ENCODE peak calls at places on chromosomes 6 and 20, in four cellular contexts. O is WTC11, S is GM12878, E is K562. K is an unnamed sample.

GRCh38 chr6:157859775-157860504 is 36.9 kb downstream of the SNX9 start:
- DNase-seq in O (no peak), S (no peak), E (no peak), K (peak)

GRCh38 chr6:28867078-28867414 is 56.7 kb downstream of the TRIM27 start:
- DNase-seq in O (no peak), S (no peak), E (peak), K (no peak)

GRCh38 chr6:142301421-142302391 is at the start of gene ADGRG6:
- DNase-seq in E (peak), S (no peak), O (peak), K (peak)

GRCh38 chr6:167116109-167116837 is 6.6 kb upstream of the CCR6 start:
- DNase-seq in E (no peak), O (no peak), S (no peak), K (no peak)

GRCh38 chr20:19129976-19130612 is 82.3 kb upstream of the SLC24A3 start:
- DNase-seq in O (no peak), E (no peak), S (no peak), K (no peak)

GRCh38 chr6:12232339-12232738 is 57.8 kb upstream of the EDN1 start:
- DNase-seq in O (no peak), S (peak), E (no peak), K (no peak)

GRCh38 chr20:14979472-14979986 is 642.1 kb upstream of the FLRT3 start:
- DNase-seq in O (no peak), S (no peak), E (no peak), K (peak)

GRCh38 chr6:109743739-109744138 is 52.6 kb downstream of the FIG4 start:
- DNase-seq in E (no peak), O (no peak), S (no peak), K (no peak)

GRCh38 chr6:100281471-100281878 is 183.2 kb downstream of the SIM1 start:
- DNase-seq in S (no peak), E (no peak), O (peak), K (no peak)

GRCh38 chr6:145245119-145245518 is 490.2 kb downstream of the EPM2A start:
- DNase-seq in E (no peak), S (no peak), O (no peak), K (no peak)

GRCh38 chr6:22056398-22056797 is 240.4 kb downstream of the PRL start:
- DNase-seq in E (no peak), O (no peak), S (no peak), K (no peak)

GRCh38 chr6:152575621-152576150 is 61.5 kb downstream of the SYNE1 start:
- DNase-seq in E (no peak), O (no peak), S (no peak), K (no peak)

GRCh38 chr6:42748241-42748898 is 2.5 kb upstream of the TBCC start:
- DNase-seq in S (no peak), E (peak), O (no peak), K (no peak)

GRCh38 chr6:41502607-41503434 is 43.4 kb upstream of the FOXP4 start:
- DNase-seq in S (no peak), O (peak), E (no peak), K (no peak)

GRCh38 chr6:57262491-57262890 is 40.4 kb upstream of the RAB23 start:
- DNase-seq in S (no peak), O (no peak), E (no peak), K (no peak)

GRCh38 chr20:13455713-13456112 is 183.0 kb downstream of the TASP1 start:
- DNase-seq in E (no peak), O (no peak), S (no peak), K (peak)
- TF ChIP-seq ETV6 in E (no peak), O (no peak), S (no peak), K (no peak)

DNA sequence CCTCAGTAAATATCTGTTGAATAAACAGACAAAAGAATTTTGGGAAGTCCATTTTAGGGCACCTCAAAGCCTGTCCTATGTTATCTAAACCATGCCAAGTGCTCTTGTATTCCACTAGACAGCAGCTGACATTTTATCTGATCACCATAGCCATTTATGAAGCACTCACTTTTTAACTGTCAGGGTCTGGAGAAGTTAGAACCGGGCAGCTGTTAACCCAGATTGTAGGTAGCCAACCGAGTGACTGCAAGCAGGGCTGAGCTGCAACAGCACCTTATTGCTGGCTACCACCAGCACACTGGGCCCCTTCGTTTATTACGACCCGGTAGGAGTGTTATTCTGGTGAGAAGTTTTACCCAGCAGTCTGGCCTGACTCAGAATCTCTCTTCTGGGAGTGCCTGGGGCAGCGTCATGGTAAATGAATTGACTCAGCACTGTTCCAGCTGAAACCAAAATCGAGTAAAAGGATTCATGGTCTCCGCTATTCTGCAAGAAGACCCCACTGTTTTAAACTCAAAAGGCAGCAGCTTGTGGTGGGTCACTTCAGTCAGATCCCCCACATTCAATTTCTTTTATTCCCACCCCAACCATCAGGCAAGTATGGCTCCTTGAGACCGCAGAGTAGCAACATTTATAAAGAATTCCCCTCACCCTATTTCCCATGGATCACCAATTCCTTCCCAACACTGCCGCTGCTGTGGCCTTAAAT is 1.7 kb downstream of the UBE2V1 start:
- DNase-seq in O (no peak), S (no peak), E (peak), K (no peak)
- TF ChIP-seq ETV6 in O (no peak), S (no peak), E (no peak), K (no peak)

GRCh38 chr20:1813101-1813529 is 82.1 kb upstream of the SIRPA start:
- DNase-seq in E (no peak), S (no peak), O (no peak), K (peak)
- TF ChIP-seq ETV6 in E (no peak), S (no peak), O (no peak), K (no peak)

GRCh38 chr6:14844411-14844810 is 401.5 kb upstream of the JARID2 start:
- DNase-seq in O (no peak), S (no peak), E (no peak), K (no peak)

GRCh38 chr6:14849224-14849623 is 396.6 kb upstream of the JARID2 start:
- DNase-seq in E (no peak), S (no peak), O (no peak), K (no peak)

GRCh38 chr6:14851286-14851685 is 394.6 kb upstream of the JARID2 start:
- DNase-seq in E (no peak), O (no peak), S (no peak), K (no peak)

GRCh38 chr6:14852375-14852774 is 393.5 kb upstream of the JARID2 start:
- DNase-seq in S (no peak), O (no peak), E (no peak), K (no peak)

DNA sequence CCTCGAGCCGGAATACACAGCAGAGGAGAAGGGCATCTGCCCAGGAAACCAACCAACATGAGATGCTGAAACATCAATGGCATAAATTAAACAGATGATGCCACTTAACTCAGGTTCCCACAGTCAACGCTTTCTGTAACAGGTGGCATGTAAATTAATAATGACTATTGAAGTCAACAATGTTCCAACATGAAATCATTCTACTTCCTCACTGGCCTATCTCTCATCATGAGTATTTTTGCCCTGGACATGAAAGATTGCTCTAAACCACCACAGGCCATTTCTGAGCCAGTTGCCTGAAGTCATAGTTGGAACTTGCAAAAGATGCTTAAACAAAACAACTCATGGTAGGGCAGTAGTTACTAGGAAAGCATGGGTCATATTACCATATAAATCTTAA is 397.9 kb upstream of the JARID2 start:
- DNase-seq in O (no peak), E (no peak), S (no peak), K (no peak)
- TF ChIP-seq ETV6 in O (no peak), E (no peak), S (no peak), K (no peak)

GRCh38 chr6:155346957-155347356 is 32.7 kb upstream of the TFB1M start:
- DNase-seq in S (no peak), E (no peak), O (no peak), K (no peak)

GRCh38 chr6:155340464-155341129 is 26.3 kb upstream of the TFB1M start:
- DNase-seq in E (no peak), O (no peak), S (no peak), K (peak)

GRCh38 chr6:155344341-155345006 is 30.2 kb upstream of the TFB1M start:
- DNase-seq in O (no peak), S (no peak), E (no peak), K (no peak)

DNA sequence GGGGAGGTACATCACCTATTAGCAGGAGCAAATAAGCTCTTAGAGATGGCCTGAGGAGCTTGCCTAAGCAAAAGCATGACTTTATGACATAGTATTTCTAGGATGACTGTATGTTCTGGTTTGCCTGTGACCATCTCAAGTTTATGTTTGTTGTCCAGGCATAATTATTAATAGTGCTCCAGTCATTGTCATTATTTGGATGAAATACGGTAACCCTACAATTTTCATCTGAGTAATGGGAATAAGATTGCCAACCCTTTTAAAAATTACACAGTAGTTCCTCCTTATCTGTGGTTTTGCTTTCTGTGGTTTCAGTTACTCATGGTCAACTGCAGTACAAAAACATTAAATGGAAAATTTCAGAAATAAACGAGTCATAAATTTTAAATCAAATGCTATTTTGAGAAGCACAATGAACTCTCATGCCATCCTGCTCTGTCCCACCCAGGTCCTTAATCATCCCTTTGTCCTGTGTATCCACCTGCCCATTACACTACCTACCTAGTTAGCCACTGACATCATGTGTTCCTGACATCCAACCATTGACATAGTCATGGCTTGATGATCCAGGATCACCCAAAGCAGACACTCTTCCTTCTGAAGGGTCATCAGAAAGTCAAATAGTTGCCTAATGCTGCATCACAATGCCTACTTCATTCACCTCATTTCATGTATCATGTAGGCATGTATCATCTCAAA is 27.0 kb upstream of the TFB1M start:
- DNase-seq in E (no peak), O (no peak), S (no peak), K (peak)
- TF ChIP-seq ETV6 in E (no peak), O (no peak), S (no peak), K (no peak)

GRCh38 chr6:125869427-125869826 is 78.7 kb downstream of the NCOA7 start:
- DNase-seq in E (peak), O (no peak), S (no peak), K (no peak)

GRCh38 chr6:125872259-125872921 is 81.6 kb downstream of the NCOA7 start:
- DNase-seq in O (no peak), E (peak), S (no peak), K (no peak)

GRCh38 chr6:125868252-125868651 is 77.5 kb downstream of the NCOA7 start:
- DNase-seq in S (no peak), O (no peak), E (no peak), K (no peak)

GRCh38 chr6:125868996-125869395 is 78.2 kb downstream of the NCOA7 start:
- DNase-seq in O (no peak), S (no peak), E (peak), K (no peak)

GRCh38 chr6:125871365-125871764 is 80.6 kb downstream of the NCOA7 start:
- DNase-seq in S (no peak), E (no peak), O (no peak), K (no peak)
- TF ChIP-seq ETV6 in S (no peak), E (no peak), O (no peak), K (no peak)

DNA sequence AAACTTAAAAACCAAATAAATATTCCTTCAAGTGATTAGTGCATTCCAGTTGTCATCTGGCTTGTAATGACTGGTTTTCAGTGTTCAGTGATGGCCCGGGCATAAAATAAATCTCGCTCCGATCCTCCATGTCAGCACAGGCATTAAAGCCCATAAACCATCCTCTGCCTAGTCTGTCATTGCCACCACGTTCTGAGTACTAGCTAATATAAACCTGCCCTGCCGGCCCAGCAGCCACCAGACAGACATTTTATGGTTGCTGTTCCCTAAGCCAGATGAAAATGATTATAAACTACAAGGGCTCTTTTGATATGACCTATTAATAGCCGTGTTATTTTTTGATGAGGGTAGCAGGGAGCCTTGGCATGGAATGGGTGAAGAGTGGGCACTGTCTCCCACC is 232.3 kb upstream of the GMDS start:
- DNase-seq in O (no peak), S (no peak), E (no peak), K (no peak)
- TF ChIP-seq ETV6 in O (no peak), S (no peak), E (no peak), K (no peak)

GRCh38 chr20:57698867-57699275 is 10.9 kb downstream of the PMEPA1 start:
- DNase-seq in S (no peak), E (no peak), O (no peak), K (no peak)
- TF ChIP-seq ETV6 in S (no peak), E (no peak), O (no peak), K (no peak)

GRCh38 chr6:45921703-45922270 is 93.9 kb downstream of the CLIC5 start:
- DNase-seq in S (no peak), O (no peak), E (no peak), K (no peak)

GRCh38 chr6:45924763-45925342 is 90.8 kb downstream of the CLIC5 start:
- DNase-seq in E (no peak), S (no peak), O (no peak), K (no peak)

GRCh38 chr6:45920819-45921511 is 94.7 kb downstream of the CLIC5 start:
- DNase-seq in S (peak), E (no peak), O (no peak), K (no peak)

GRCh38 chr6:45923831-45924391 is 91.7 kb downstream of the CLIC5 start:
- DNase-seq in E (no peak), S (no peak), O (no peak), K (no peak)

DNA sequence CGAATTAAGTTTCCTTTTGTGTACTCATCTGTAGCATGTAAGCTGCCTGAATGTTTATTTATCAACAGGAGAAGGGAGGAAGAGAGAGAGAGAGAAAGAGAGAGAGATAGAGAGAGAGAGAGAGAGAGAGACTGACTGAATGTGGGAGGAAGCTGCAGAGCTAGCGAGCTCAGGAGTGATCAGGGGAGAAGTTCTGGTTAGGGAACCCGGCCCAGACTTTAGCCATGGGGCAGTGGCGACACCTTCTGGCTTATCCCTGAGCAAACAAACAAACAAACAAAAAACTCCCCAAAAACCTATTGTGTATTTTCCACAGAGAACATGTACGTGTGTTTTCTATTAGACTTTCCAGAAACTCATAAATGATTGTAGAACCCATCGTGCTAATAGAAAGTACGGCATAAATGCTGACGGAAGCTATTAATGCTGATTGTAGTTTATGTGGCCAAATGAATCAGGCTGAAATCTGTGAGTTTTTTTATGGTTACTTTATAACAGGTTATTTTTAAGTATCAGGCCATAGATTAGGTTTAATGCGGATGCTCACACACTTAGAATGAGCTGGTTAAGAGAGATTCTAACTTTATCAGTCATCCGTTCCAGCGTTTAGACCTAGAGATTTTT is 92.8 kb downstream of the CLIC5 start:
- DNase-seq in O (peak), S (no peak), E (peak), K (no peak)
- TF ChIP-seq ETV6 in O (no peak), S (no peak), E (no peak), K (no peak)

GRCh38 chr20:1894951-1895673 is at the start of gene SIRPA:
- DNase-seq in S (no peak), E (no peak), O (peak), K (no peak)
- TF ChIP-seq ETV6 in S (no peak), E (no peak), O (no peak), K (no peak)

K was measured in HepG2.